ENCODE peak calls at places on chromosome 10, in eight cellular contexts. W is body of pancreas, R is IMR-90, F is Peyer's patch, J is right lobe of liver, Y is K562, B is uterus, G is A549. E is an unnamed sample.

GRCh38 chr10:94008526-94008925 is 14.8 kb downstream of the PLCE1 start:
- DNase-seq in W (no peak), J (no peak), B (no peak), G (no peak), F (no peak), R (no peak), Y (no peak), E (no peak)

GRCh38 chr10:29392376-29393021 is 103.6 kb downstream of the LYZL1 start:
- DNase-seq in J (no peak), R (peak), Y (peak), W (peak), G (peak), F (peak), B (peak), E (no peak)

GRCh38 chr10:82267014-82267413 is 392.0 kb downstream of the NRG3 start:
- DNase-seq in B (no peak), G (no peak), R (no peak), W (no peak), F (no peak), Y (no peak), J (no peak), E (no peak)

GRCh38 chr10:75209325-75210192 is 1.0 kb upstream of the VDAC2 start:
- DNase-seq in W (peak), B (peak), J (peak), F (peak), G (peak), Y (peak), R (peak), E (peak)

GRCh38 chr10:31963598-31963980 is 35.0 kb upstream of the ARHGAP12 start:
- DNase-seq in R (no peak), Y (no peak), G (no peak), B (no peak), W (no peak), F (no peak), J (no peak), E (no peak)

GRCh38 chr10:70744617-70745138 is 40.5 kb downstream of the TBATA start:
- DNase-seq in F (no peak), B (no peak), Y (peak), G (no peak), W (no peak), J (no peak), R (no peak), E (no peak)

GRCh38 chr10:116748041-116748440 is 5.7 kb upstream of the HSPA12A start:
- DNase-seq in J (no peak), F (peak), W (no peak), Y (no peak), R (peak), B (no peak), G (peak), E (no peak)

GRCh38 chr10:76350583-76350982 is 919.2 kb downstream of the LRMDA start:
- DNase-seq in Y (no peak), R (no peak), F (no peak), B (no peak), W (no peak), J (no peak), G (no peak), E (no peak)

GRCh38 chr10:49007128-49007527 is 67.5 kb upstream of the LRRC18 start:
- DNase-seq in F (no peak), B (no peak), G (no peak), W (no peak), J (no peak), Y (no peak), R (no peak), E (no peak)

GRCh38 chr10:57880441-57881301 is 387.0 kb downstream of the IPMK start:
- DNase-seq in W (no peak), R (no peak), J (no peak), Y (no peak), B (no peak), F (no peak), G (no peak), E (no peak)

GRCh38 chr10:8075282-8076260 is 21.1 kb downstream of the GATA3 start:
- DNase-seq in J (no peak), W (no peak), F (no peak), G (no peak), Y (no peak), B (no peak), R (no peak), E (peak)

GRCh38 chr10:124994573-124995473 is 52.9 kb downstream of the ZRANB1 start:
- DNase-seq in W (peak), J (no peak), Y (no peak), F (peak), G (no peak), R (no peak), B (no peak), E (peak)

GRCh38 chr10:98331888-98332287 is 63.9 kb upstream of the LOXL4 start:
- DNase-seq in J (no peak), F (no peak), G (peak), W (no peak), Y (peak), R (no peak), B (no peak), E (no peak)

GRCh38 chr10:90777614-90778013 is 80.2 kb downstream of the HTR7 start:
- DNase-seq in W (no peak), J (no peak), F (no peak), R (no peak), Y (no peak), G (no peak), B (no peak), E (peak)

GRCh38 chr10:123778719-123779118 is 112.6 kb downstream of the GPR26 start:
- DNase-seq in W (no peak), J (no peak), R (no peak), Y (no peak), G (no peak), F (no peak), B (no peak), E (peak)

GRCh38 chr10:132548106-132548823 is 10.7 kb downstream of the INPP5A start:
- DNase-seq in G (no peak), B (peak), W (no peak), J (no peak), Y (no peak), R (no peak), F (peak), E (no peak)

GRCh38 chr10:31207636-31208035 is 111.4 kb upstream of the ZEB1 start:
- DNase-seq in Y (no peak), B (no peak), F (no peak), R (peak), G (no peak), W (no peak), J (no peak), E (no peak)

GRCh38 chr10:113808168-113808567 is 45.7 kb downstream of the DCLRE1A start:
- DNase-seq in W (no peak), Y (no peak), R (no peak), F (no peak), J (no peak), B (no peak), G (no peak), E (no peak)

GRCh38 chr10:7300327-7300726 is 110.5 kb downstream of the SFMBT2 start:
- DNase-seq in B (peak), G (peak), Y (no peak), J (no peak), F (no peak), R (peak), W (no peak), E (no peak)

GRCh38 chr10:11498399-11498798 is 113.1 kb downstream of the USP6NL start:
- DNase-seq in G (no peak), Y (no peak), B (no peak), F (no peak), W (no peak), R (no peak), J (no peak), E (no peak)

GRCh38 chr10:48445932-48446331 is 139.5 kb downstream of the MAPK8 start:
- DNase-seq in G (no peak), B (no peak), R (no peak), F (peak), Y (no peak), J (no peak), W (no peak), E (peak)

GRCh38 chr10:100829103-100829870 is 83.5 kb upstream of the SLF2 start:
- DNase-seq in F (no peak), G (no peak), J (no peak), Y (no peak), B (no peak), R (no peak), W (no peak), E (no peak)

DNA sequence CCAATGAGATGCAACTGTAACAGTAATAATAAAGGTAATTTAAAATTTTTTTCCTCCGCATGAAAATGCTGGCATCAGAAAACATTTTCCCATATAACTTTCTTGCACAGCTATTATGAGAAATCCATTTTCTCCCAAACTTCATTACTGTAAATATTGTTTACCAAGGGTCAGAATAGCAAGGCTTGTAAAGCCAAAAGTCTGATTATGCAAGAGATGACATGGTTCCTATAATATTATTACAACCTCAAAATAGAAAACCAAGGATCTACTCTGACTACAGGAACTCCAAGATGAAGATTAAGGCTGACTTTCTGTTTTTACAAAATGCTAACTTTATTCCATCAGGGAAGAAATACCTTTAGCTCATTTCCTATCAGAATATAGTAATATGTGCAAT is 162.7 kb upstream of the CDK1 start:
- DNase-seq in W (no peak), G (no peak), J (no peak), F (no peak), R (no peak), B (no peak), Y (no peak), E (no peak)
- TF ChIP-seq POLR2A in W (no peak), G (no peak), J (no peak), F (no peak), R (no peak), B (no peak), Y (no peak), E (no peak)

DNA sequence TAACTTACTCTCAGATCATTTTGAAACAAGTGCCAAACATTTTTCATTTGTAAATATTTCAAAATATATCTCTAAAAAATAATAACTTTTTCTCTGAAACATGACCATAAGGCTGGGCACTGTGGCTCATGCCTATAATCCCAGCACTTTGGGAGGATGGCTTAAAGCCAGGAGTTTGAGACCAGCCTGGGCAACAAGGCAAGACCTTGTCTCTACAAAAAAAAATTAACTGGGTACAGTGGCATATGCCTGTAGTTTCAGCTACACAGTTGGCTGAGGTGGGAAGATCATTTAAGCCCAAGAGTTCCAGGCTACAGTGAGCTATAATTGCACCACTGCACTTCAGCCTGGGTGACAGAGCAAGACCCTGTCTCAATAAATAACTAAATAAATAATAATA is 36.4 kb downstream of the USP54 start:
- DNase-seq in F (no peak), G (no peak), R (no peak), B (no peak), W (no peak), Y (no peak), J (no peak), E (no peak)
- H3K4me3 ChIP-seq in F (no peak), G (no peak), R (no peak), B (no peak), W (no peak), Y (no peak), J (no peak), E (no peak)

GRCh38 chr10:102777696-102778530 is 34.2 kb downstream of the WBP1L start:
- DNase-seq in R (no peak), B (no peak), G (no peak), J (no peak), Y (no peak), F (no peak), W (no peak), E (no peak)

GRCh38 chr10:102776779-102777417 is 33.1 kb downstream of the WBP1L start:
- DNase-seq in F (peak), G (peak), Y (peak), W (peak), B (peak), R (peak), J (no peak), E (peak)

GRCh38 chr10:102773986-102774385 is 30.2 kb downstream of the WBP1L start:
- DNase-seq in F (no peak), Y (no peak), G (no peak), B (no peak), J (no peak), R (peak), W (no peak), E (no peak)

GRCh38 chr10:102775201-102775972 is 31.6 kb downstream of the WBP1L start:
- DNase-seq in J (peak), B (peak), W (peak), F (no peak), G (no peak), R (peak), Y (no peak), E (no peak)

GRCh38 chr10:102775973-102776669 is 32.4 kb downstream of the WBP1L start:
- DNase-seq in W (peak), B (peak), J (peak), Y (peak), R (peak), G (no peak), F (peak), E (peak)
- TF ChIP-seq POLR2A in W (peak), B (peak), J (peak), Y (no peak), R (no peak), G (no peak), F (peak), E (no peak)

GRCh38 chr10:50447691-50448090 is 176.1 kb downstream of the SGMS1 start:
- DNase-seq in B (no peak), W (no peak), F (no peak), R (peak), Y (no peak), G (no peak), J (no peak), E (no peak)
- H3K4me3 ChIP-seq in B (no peak), W (no peak), F (no peak), R (no peak), Y (no peak), G (no peak), J (no peak), E (no peak)

DNA sequence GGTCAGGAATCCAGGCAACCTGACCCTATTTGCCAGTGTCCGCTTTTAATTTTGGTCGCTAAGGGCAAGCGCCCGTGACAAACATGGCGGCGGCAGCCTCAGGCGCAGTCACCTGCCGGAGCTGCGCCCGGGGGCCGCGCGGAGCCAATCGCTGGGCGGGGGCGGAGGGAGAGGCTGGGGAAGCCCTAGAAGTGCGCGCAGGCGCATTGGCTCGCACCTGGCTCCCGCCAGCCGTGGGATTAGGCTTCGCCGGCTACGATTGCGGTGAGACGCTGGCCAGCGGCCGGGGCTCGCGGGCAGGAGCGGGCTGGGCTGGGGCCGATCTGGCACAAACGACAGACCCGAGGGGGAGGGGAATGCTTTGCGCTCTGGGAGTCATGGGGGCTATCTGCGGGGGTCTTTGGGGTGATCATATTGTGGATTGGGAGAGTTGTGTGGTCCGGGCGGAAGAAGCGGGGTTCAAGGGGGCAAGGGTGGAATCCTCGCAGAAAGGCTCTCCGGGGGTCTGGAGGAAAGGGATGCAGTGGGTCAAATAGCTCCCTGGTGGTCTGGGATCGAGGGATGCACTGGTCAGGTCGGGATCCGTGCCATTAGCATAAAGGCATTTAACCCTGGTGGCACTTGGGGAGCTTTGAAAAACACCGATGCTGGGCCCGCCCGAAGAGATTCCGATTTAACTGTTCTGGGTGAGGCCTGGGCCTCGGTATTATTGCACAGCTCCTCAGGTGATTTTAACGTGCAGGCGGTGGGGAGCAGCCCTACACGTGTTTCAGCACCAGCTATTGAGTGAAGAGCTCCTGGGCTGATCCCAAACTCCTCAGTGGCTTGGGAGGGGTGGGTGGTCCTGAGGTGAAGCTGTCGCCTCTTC is 10.1 kb upstream of the C10orf95 start:
- DNase-seq in F (peak), R (peak), G (peak), J (peak), B (peak), W (peak), Y (peak), E (peak)
- TF ChIP-seq POLR2A in F (peak), R (no peak), G (peak), J (peak), B (no peak), W (peak), Y (peak), E (no peak)

DNA sequence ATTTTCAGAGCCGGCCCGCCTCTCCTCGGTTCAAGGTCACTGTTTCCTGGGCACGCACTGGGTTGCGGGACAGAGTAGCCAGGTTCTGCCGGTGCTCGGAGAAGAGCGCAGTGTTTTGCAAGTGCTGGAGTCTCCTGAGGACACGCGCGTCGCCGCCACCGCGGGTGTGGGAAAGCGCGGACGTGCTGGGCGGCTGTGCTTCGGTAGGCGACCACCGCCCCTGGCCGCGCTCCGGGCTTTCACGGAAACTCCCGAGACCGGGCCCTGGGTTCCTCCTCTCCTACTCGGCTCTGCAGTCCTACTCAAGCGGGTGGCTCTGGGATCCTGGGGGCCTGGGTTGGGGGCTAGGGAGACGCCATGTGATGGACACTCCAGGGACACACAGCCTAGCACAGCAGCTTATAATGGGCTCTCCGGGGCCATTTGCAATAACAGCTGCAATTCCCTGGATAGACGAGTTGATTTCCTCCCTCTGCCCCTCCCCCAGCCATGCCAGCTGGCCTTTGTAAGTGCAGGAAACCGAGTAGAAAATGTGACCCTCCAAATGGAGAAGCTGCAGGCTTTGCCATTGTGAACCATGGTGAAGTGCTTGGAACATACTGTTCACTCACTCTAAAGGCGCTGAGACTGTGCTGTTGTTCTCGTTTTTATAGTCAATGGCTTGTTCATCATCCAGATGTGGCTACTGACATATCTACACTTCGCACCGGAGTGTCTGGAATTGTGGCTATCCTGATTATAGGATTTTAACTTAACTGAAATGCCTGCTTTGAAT is 2.1 kb downstream of the FRAT1 start:
- DNase-seq in G (no peak), B (no peak), Y (no peak), R (no peak), J (peak), F (peak), W (peak), E (peak)
- H3K4me3 ChIP-seq in G (no peak), B (peak), Y (no peak), R (no peak), J (peak), F (peak), W (no peak), E (no peak)

GRCh38 chr10:78041170-78042057 is 7.8 kb downstream of the RPS24 start:
- DNase-seq in B (no peak), G (no peak), Y (peak), R (no peak), J (no peak), F (no peak), W (no peak), E (no peak)

GRCh38 chr10:78039743-78040142 is 6.1 kb downstream of the RPS24 start:
- DNase-seq in J (no peak), G (no peak), B (no peak), F (no peak), R (no peak), Y (no peak), W (no peak), E (no peak)

GRCh38 chr10:78042752-78043104 is 9.1 kb downstream of the RPS24 start:
- DNase-seq in W (no peak), B (no peak), J (no peak), R (no peak), Y (peak), G (no peak), F (no peak), E (no peak)

GRCh38 chr10:78044179-78044578 is 10.5 kb downstream of the RPS24 start:
- DNase-seq in Y (no peak), R (no peak), G (no peak), W (no peak), B (no peak), J (no peak), F (no peak), E (no peak)

GRCh38 chr10:78042058-78042751 is 8.5 kb downstream of the RPS24 start:
- DNase-seq in J (no peak), G (no peak), R (no peak), F (no peak), B (no peak), W (peak), Y (peak), E (no peak)
- TF ChIP-seq POLR2A in J (no peak), G (no peak), R (peak), F (no peak), B (no peak), W (no peak), Y (no peak), E (no peak)

DNA sequence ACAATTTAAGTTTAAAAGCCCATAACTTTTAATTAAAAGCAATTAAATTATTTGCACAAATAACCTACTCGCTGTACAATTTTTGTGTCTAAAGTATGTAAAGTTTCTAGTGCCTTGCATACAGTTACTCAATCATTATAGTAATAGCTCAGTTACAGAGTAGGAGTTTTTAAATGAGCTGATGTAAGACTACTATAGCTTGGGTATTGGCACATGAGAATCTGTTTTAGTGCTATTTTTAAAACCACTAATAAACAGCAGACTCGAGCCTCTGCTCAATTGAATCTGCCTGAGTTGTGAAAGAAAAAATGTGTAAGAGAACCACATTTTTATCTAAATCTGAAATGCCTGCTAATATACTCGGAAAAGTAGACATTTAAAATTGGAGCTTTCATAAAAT is 31.1 kb downstream of the CTNNA3 start:
- DNase-seq in F (no peak), Y (no peak), G (no peak), R (peak), B (no peak), W (no peak), J (no peak), E (no peak)
- H3K4me3 ChIP-seq in F (no peak), Y (no peak), G (no peak), R (no peak), B (no peak), W (no peak), J (no peak), E (no peak)